ENCODE peak calls at places on chromosomes 16 and 17, in five cellular contexts. N is EL, P is fibroblast of mammary gland, D is hypothalamus, X is lower lobe of right lung. R is an unnamed sample.

GRCh38 chr16:68083239-68083781 is 1.9 kb upstream of the NFATC3 start:
- DNase-seq in N (no peak), P (no peak), D (no peak), X (no peak), R (no peak)

GRCh38 chr16:23373436-23374219 is 71.5 kb downstream of the SCNN1B start:
- DNase-seq in N (no peak), P (no peak), D (no peak), X (no peak), R (no peak)

GRCh38 chr16:3546990-3547682 is 30.1 kb downstream of the NLRC3 start:
- DNase-seq in N (no peak), P (no peak), D (no peak), X (no peak), R (no peak)

GRCh38 chr17:19867654-19868395 is at the start of gene ULK2:
- DNase-seq in N (peak), P (peak), D (peak), X (peak), R (peak)

GRCh38 chr17:45170976-45171337 is 9.3 kb downstream of the HEXIM2 start:
- DNase-seq in N (no peak), P (peak), D (peak), X (peak), R (no peak)

GRCh38 chr17:70110443-70110880 is 35.4 kb downstream of the KCNJ16 start:
- DNase-seq in N (peak), P (peak), D (no peak), X (no peak), R (no peak)

GRCh38 chr16:9008335-9009260 is 44.9 kb upstream of the USP7 start:
- DNase-seq in N (peak), P (peak), D (peak), X (peak), R (peak)

GRCh38 chr17:61251939-61252865 is 147.4 kb upstream of the TBX2 start:
- DNase-seq in N (peak), P (peak), D (peak), X (peak), R (no peak)

GRCh38 chr17:50087246-50087911 is 7.8 kb upstream of the PDK2 start:
- DNase-seq in N (peak), P (peak), D (peak), X (peak), R (peak)

GRCh38 chr17:68807998-68808772 is 147.0 kb downstream of the ABCA8 start:
- DNase-seq in N (no peak), P (peak), D (no peak), X (no peak), R (no peak)

GRCh38 chr16:31273676-31274075 is 13.9 kb downstream of the ITGAM start:
- DNase-seq in N (no peak), P (peak), D (no peak), X (no peak), R (no peak)

GRCh38 chr16:3183445-3184139 is 4.4 kb upstream of the OR1F1 start:
- DNase-seq in N (no peak), P (no peak), D (no peak), X (no peak), R (no peak)

GRCh38 chr17:57861000-57861736 is 11.3 kb upstream of the MRPS23 start:
- DNase-seq in N (no peak), P (no peak), D (peak), X (peak), R (no peak)

GRCh38 chr17:40582328-40582901 is 17.1 kb upstream of the CCR7 start:
- DNase-seq in N (no peak), P (no peak), D (no peak), X (peak), R (peak)

GRCh38 chr17:1050996-1051925 is 54.3 kb downstream of the TIMM22 start:
- DNase-seq in N (no peak), P (no peak), D (no peak), X (peak), R (no peak)

GRCh38 chr16:22321340-22322001 is 24.3 kb downstream of the POLR3E start:
- DNase-seq in N (peak), P (peak), D (peak), X (peak), R (peak)

GRCh38 chr17:45436625-45437460 is 4.2 kb upstream of the ARHGAP27 start:
- DNase-seq in N (no peak), P (no peak), D (no peak), X (no peak), R (no peak)

GRCh38 chr16:10738231-10739077 is 5.2 kb upstream of the NUBP1 start:
- DNase-seq in N (peak), P (peak), D (peak), X (peak), R (no peak)

GRCh38 chr16:64866026-64866425 is 255.8 kb downstream of the CDH11 start:
- DNase-seq in N (peak), P (no peak), D (no peak), X (no peak), R (no peak)

GRCh38 chr17:44982113-44982702 is 14.1 kb upstream of the C1QL1 start:
- DNase-seq in N (no peak), P (no peak), D (no peak), X (no peak), R (no peak)

GRCh38 chr17:79619636-79620206 is 8.9 kb upstream of the RBFOX3 start:
- DNase-seq in N (no peak), P (no peak), D (no peak), X (peak), R (no peak)

GRCh38 chr17:40318835-40319332 is 9.9 kb downstream of the RARA start:
- DNase-seq in N (no peak), P (no peak), D (no peak), X (peak), R (no peak)

GRCh38 chr17:51056813-51057510 is 63.7 kb downstream of the SPAG9 start:
- DNase-seq in N (peak), P (peak), D (no peak), X (no peak), R (no peak)

GRCh38 chr16:26818393-26818792 is 248.3 kb upstream of the C16orf82 start:
- DNase-seq in N (no peak), P (no peak), D (no peak), X (no peak), R (no peak)

GRCh38 chr16:23742761-23743160 is 12.1 kb upstream of the CHP2 start:
- DNase-seq in N (no peak), P (no peak), D (no peak), X (no peak), R (no peak)

GRCh38 chr17:44914148-44914547 is 1.2 kb downstream of the GFAP start:
- DNase-seq in N (no peak), P (no peak), D (no peak), X (peak), R (no peak)

GRCh38 chr17:2855063-2855600 is 58.9 kb downstream of the RAP1GAP2 start:
- DNase-seq in N (no peak), P (peak), D (no peak), X (no peak), R (no peak)

GRCh38 chr17:35766903-35767510 is 6.3 kb downstream of the C17orf50 start:
- DNase-seq in N (peak), P (peak), D (no peak), X (no peak), R (peak)

GRCh38 chr16:84964729-84965128 is 46.6 kb downstream of the ZDHHC7 start:
- DNase-seq in N (no peak), P (no peak), D (no peak), X (no peak), R (no peak)

GRCh38 chr17:44875761-44876160 is 23.5 kb downstream of the EFTUD2 start:
- DNase-seq in N (no peak), P (no peak), D (no peak), X (no peak), R (no peak)

GRCh38 chr16:34078697-34079096 is 619.3 kb downstream of the TP53TG3F start:
- DNase-seq in N (no peak), P (peak), D (no peak), X (no peak), R (no peak)

GRCh38 chr17:7173687-7174602 is 5.2 kb downstream of the ASGR1 start:
- DNase-seq in N (no peak), P (peak), D (peak), X (peak), R (peak)

GRCh38 chr17:74573169-74573568 is 5.9 kb upstream of the CD300H start:
- DNase-seq in N (no peak), P (no peak), D (no peak), X (no peak), R (no peak)

GRCh38 chr17:63438092-63439051 is 7.7 kb downstream of the CYB561 start:
- DNase-seq in N (no peak), P (no peak), D (no peak), X (no peak), R (no peak)

R was measured in T follicular helper cell.